ENCODE peak calls at places on chromosomes 3 and 15, in eight cellular contexts. X is CD14-positive monocyte; G is fibroblast of the aortic adventitia; R is AG09309; E is CD8-positive, alpha-beta T cell; B is fibroblast of mammary gland; I is B cell; T is fibroblast of lung. L is an unnamed sample.

GRCh38 chr3:18556001-18556408 is 130.9 kb upstream of the SATB1 start:
- DNase-seq in X (no peak), G (no peak), R (no peak), E (no peak), B (no peak), I (no peak), T (no peak), L (no peak)

GRCh38 chr3:123658118-123658859 is 73.4 kb upstream of the HACD2 start:
- DNase-seq in X (no peak), G (peak), R (peak), E (no peak), B (peak), I (no peak), T (peak), L (no peak)

GRCh38 chr3:96267577-96267976 is 546.8 kb upstream of the EPHA6 start:
- DNase-seq in X (no peak), G (no peak), R (no peak), E (no peak), B (no peak), I (no peak), T (no peak), L (no peak)

GRCh38 chr15:44101286-44101685 is 93.8 kb downstream of the FRMD5 start:
- DNase-seq in X (no peak), G (peak), R (no peak), E (no peak), B (peak), I (no peak), T (peak), L (no peak)

GRCh38 chr3:129505341-129505740 is 23.1 kb upstream of the RHO start:
- DNase-seq in X (no peak), G (no peak), R (no peak), E (no peak), B (no peak), I (no peak), T (no peak), L (no peak)

GRCh38 chr3:122691195-122691594 is 10.6 kb downstream of the PARP14 start:
- DNase-seq in X (no peak), G (peak), R (peak), E (no peak), B (peak), I (no peak), T (peak), L (no peak)

GRCh38 chr3:32249184-32249782 is 10.8 kb downstream of the CMTM8 start:
- DNase-seq in X (no peak), G (peak), R (peak), E (no peak), B (peak), I (no peak), T (peak), L (no peak)

GRCh38 chr15:51076142-51076897 is 18.4 kb downstream of the TNFAIP8L3 start:
- DNase-seq in X (no peak), G (no peak), R (no peak), E (no peak), B (no peak), I (no peak), T (no peak), L (no peak)

GRCh38 chr3:195394700-195395099 is 48.1 kb downstream of the ACAP2 start:
- DNase-seq in X (no peak), G (no peak), R (no peak), E (no peak), B (peak), I (no peak), T (peak), L (no peak)

GRCh38 chr3:69144631-69145244 is 22.3 kb upstream of the LMOD3 start:
- DNase-seq in X (no peak), G (no peak), R (no peak), E (no peak), B (no peak), I (no peak), T (no peak), L (no peak)

GRCh38 chr15:75732809-75733451 is 20.3 kb upstream of the CSPG4 start:
- DNase-seq in X (peak), G (peak), R (no peak), E (peak), B (peak), I (peak), T (peak), L (peak)

GRCh38 chr3:179272385-179272784 is 21.5 kb upstream of the KCNMB3 start:
- DNase-seq in X (no peak), G (peak), R (no peak), E (no peak), B (peak), I (no peak), T (peak), L (no peak)

GRCh38 chr3:14413381-14414071 is 11.1 kb downstream of the SLC6A6 start:
- DNase-seq in X (no peak), G (no peak), R (no peak), E (no peak), B (peak), I (no peak), T (peak), L (no peak)

GRCh38 chr3:125440559-125440955 is 65.4 kb upstream of the ZNF148 start:
- DNase-seq in X (no peak), G (no peak), R (no peak), E (no peak), B (no peak), I (no peak), T (no peak), L (no peak)

GRCh38 chr3:129060276-129061076 is at the start of gene GP9:
- DNase-seq in X (no peak), G (no peak), R (no peak), E (no peak), B (no peak), I (no peak), T (no peak), L (no peak)

GRCh38 chr3:61562042-61562809 is 855 bp downstream of the PTPRG start:
- DNase-seq in X (no peak), G (peak), R (no peak), E (no peak), B (no peak), I (peak), T (no peak), L (no peak)

GRCh38 chr15:85667491-85668424 is 127.0 kb downstream of the KLHL25 start:
- DNase-seq in X (peak), G (peak), R (peak), E (peak), B (peak), I (peak), T (peak), L (no peak)

GRCh38 chr15:80925597-80926059 is 64.0 kb downstream of the MESD start:
- DNase-seq in X (no peak), G (no peak), R (no peak), E (no peak), B (no peak), I (no peak), T (peak), L (no peak)

GRCh38 chr3:194527726-194528125 is 40.9 kb upstream of the ATP13A3 start:
- DNase-seq in X (no peak), G (no peak), R (no peak), E (no peak), B (no peak), I (no peak), T (no peak), L (no peak)

GRCh38 chr3:15405448-15406050 is 21.8 kb downstream of the METTL6 start:
- DNase-seq in X (no peak), G (peak), R (peak), E (no peak), B (peak), I (peak), T (peak), L (no peak)

GRCh38 chr3:50436063-50436674 is 67.3 kb downstream of the CACNA2D2 start:
- DNase-seq in X (peak), G (peak), R (no peak), E (peak), B (peak), I (peak), T (peak), L (no peak)

GRCh38 chr15:43769584-43770228 is 7.1 kb downstream of the ELL3 start:
- DNase-seq in X (no peak), G (peak), R (no peak), E (peak), B (peak), I (peak), T (peak), L (peak)

GRCh38 chr15:44243146-44243545 is 45.4 kb upstream of the GOLM2 start:
- DNase-seq in X (no peak), G (peak), R (no peak), E (no peak), B (no peak), I (no peak), T (no peak), L (no peak)

GRCh38 chr15:95760508-95760907 is 570.0 kb upstream of the NR2F2 start:
- DNase-seq in X (no peak), G (no peak), R (no peak), E (no peak), B (peak), I (no peak), T (peak), L (no peak)

GRCh38 chr3:187403768-187404270 is 35.6 kb downstream of the RTP4 start:
- DNase-seq in X (no peak), G (peak), R (peak), E (no peak), B (peak), I (no peak), T (peak), L (no peak)

GRCh38 chr15:96851613-96852012 is 521.1 kb downstream of the NR2F2 start:
- DNase-seq in X (no peak), G (peak), R (no peak), E (no peak), B (peak), I (no peak), T (peak), L (no peak)

GRCh38 chr15:49421991-49422390 is 1.1 kb upstream of the FGF7 start:
- DNase-seq in X (no peak), G (peak), R (peak), E (peak), B (peak), I (peak), T (peak), L (no peak)

GRCh38 chr3:178479446-178479845 is 56.8 kb upstream of the KCNMB2 start:
- DNase-seq in X (no peak), G (no peak), R (no peak), E (no peak), B (no peak), I (no peak), T (no peak), L (no peak)

GRCh38 chr3:151468284-151468917 is 7.5 kb upstream of the IGSF10 start:
- DNase-seq in X (no peak), G (peak), R (no peak), E (peak), B (peak), I (peak), T (peak), L (no peak)

GRCh38 chr15:78415284-78415683 is 22.7 kb upstream of the IREB2 start:
- DNase-seq in X (no peak), G (peak), R (no peak), E (no peak), B (peak), I (no peak), T (peak), L (no peak)

GRCh38 chr3:77039606-77040553 is at the start of gene ROBO2:
- DNase-seq in X (no peak), G (no peak), R (no peak), E (no peak), B (no peak), I (no peak), T (peak), L (peak)

GRCh38 chr15:22265056-22265945 is 185.0 kb downstream of the OR4M2 start:
- DNase-seq in X (no peak), G (no peak), R (no peak), E (peak), B (no peak), I (no peak), T (no peak), L (no peak)

GRCh38 chr15:86756688-86757087 is 677.0 kb downstream of the AGBL1 start:
- DNase-seq in X (no peak), G (no peak), R (no peak), E (no peak), B (no peak), I (no peak), T (no peak), L (no peak)

GRCh38 chr3:49666592-49666991 is 7.6 kb upstream of the APEH start:
- DNase-seq in X (no peak), G (no peak), R (no peak), E (no peak), B (no peak), I (no peak), T (no peak), L (no peak)

GRCh38 chr3:183272142-183272541 is 19.1 kb downstream of the B3GNT5 start:
- DNase-seq in X (no peak), G (no peak), R (no peak), E (no peak), B (no peak), I (no peak), T (no peak), L (no peak)

GRCh38 chr3:142566096-142566495 is 12.4 kb downstream of the ATR start:
- DNase-seq in X (no peak), G (no peak), R (no peak), E (no peak), B (no peak), I (no peak), T (no peak), L (no peak)

GRCh38 chr3:31197941-31198340 is 303.5 kb upstream of the GADL1 start:
- DNase-seq in X (no peak), G (peak), R (no peak), E (no peak), B (peak), I (no peak), T (no peak), L (no peak)

DNA sequence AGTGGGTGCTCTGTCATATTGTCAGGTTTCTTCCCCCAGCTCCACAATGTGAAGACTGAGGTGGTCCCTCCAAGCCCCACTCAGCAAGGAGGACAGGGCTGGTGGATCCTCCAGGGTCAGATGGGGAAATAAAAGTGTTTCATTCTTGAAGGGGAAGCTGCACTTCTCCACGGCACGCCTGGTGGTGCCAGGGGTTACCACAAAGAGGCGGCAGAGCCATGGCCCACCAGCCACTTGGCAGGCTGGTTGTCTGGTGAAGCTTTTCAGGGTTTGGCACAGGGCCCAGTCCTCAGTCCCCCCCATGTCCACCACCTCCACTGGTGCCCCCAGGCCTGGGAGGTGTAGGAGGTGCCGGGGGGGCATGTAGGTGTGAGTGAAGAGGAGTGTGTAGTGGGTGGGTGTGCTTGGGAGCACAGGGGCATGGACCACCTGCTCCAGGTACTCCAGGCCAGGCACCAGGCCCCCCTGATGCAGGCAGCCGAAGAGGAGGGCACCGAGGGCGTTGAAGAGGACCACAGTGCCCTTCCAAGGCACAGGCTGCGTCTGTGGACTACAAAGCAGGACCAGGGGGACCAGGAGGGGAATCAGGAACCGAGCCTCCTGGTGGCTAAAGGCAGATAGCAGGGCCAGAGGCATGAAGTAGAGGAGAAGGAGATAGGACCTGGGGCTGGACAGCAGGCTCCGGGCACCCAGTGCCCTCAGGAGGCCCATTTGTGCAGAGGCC is 5.0 kb upstream of the NCBP2 start:
- DNase-seq in X (no peak), G (no peak), R (no peak), E (no peak), B (no peak), I (no peak), T (no peak), L (no peak)
- TF ChIP-seq CTCF in X (no peak), G (no peak), R (peak), E (no peak), B (no peak), I (no peak), T (no peak), L (no peak)

DNA sequence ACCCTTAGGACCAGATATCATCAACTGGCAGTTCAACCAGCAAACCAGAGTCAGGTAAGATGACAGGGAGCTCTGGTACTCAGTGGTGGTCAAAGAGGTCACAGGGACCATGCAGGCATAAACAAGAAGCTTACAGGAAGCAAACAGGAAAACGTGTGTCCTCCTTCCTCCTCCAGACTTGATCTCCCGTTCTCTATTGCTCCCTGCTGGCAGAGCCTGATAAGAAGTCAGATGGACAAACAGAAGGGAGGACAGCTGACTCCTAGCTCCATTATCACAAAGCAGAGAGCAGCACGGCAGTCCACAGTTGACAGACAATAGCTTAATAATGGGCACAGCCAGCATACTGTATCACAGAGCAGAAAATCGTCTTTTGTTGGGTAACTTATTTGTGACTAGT is 156.5 kb upstream of the SLC2A2 start:
- DNase-seq in X (no peak), G (no peak), R (no peak), E (no peak), B (peak), I (no peak), T (peak), L (no peak)
- TF ChIP-seq CTCF in X (no peak), G (peak), R (peak), E (no peak), B (peak), I (no peak), T (no peak), L (no peak)

GRCh38 chr3:189275852-189276251 is 104.1 kb downstream of the TPRG1 start:
- DNase-seq in X (no peak), G (no peak), R (no peak), E (no peak), B (no peak), I (no peak), T (no peak), L (no peak)

GRCh38 chr3:189270248-189270832 is 98.6 kb downstream of the TPRG1 start:
- DNase-seq in X (peak), G (peak), R (peak), E (peak), B (peak), I (no peak), T (peak), L (no peak)

GRCh38 chr3:189273736-189274135 is 102.0 kb downstream of the TPRG1 start:
- DNase-seq in X (no peak), G (no peak), R (no peak), E (no peak), B (peak), I (no peak), T (no peak), L (no peak)

GRCh38 chr3:189275182-189275581 is 103.4 kb downstream of the TPRG1 start:
- DNase-seq in X (no peak), G (no peak), R (no peak), E (no peak), B (no peak), I (no peak), T (no peak), L (no peak)

DNA sequence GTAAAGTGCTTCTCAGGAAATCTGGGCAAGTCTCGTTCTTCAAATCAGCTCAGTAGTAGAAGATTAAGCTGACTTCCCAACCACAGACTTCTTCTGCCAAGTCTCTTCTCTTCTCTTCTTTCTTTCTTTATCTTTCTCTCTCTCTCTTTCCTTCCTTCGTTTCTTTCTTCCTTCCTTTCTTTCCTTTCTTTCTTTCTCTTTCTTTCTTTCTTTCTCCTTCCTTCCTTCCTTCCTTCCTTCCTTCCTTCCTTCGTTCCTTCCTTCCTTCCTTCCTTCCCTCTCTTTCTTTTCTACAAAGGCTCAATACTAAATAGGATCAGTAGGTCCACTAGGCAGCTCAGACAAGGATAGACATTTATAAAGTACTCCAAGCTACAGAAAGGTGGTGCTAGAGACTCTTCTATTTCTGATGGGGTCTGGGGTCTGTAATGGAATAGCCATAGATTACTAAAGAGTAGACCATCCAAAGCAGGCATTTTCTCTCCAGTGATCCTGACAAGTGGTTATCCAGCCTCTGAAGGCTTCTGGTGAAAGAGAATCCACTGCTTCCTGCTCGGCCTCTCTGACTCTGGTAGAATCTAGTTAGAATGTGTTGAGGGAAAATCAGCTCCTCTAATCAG is 100.8 kb downstream of the TPRG1 start:
- DNase-seq in X (no peak), G (no peak), R (no peak), E (no peak), B (no peak), I (no peak), T (peak), L (no peak)
- TF ChIP-seq CTCF in X (peak), G (peak), R (peak), E (peak), B (peak), I (no peak), T (peak), L (no peak)

GRCh38 chr3:99498544-99499234 is 139.7 kb upstream of the COL8A1 start:
- DNase-seq in X (no peak), G (peak), R (no peak), E (no peak), B (no peak), I (no peak), T (no peak), L (no peak)
- TF ChIP-seq CTCF in X (no peak), G (no peak), R (peak), E (no peak), B (no peak), I (no peak), T (no peak), L (no peak)

GRCh38 chr15:27486676-27487290 is 515.8 kb downstream of the GABRG3 start:
- DNase-seq in X (no peak), G (no peak), R (no peak), E (no peak), B (no peak), I (no peak), T (no peak), L (no peak)

GRCh38 chr15:27487846-27488245 is 516.9 kb downstream of the GABRG3 start:
- DNase-seq in X (no peak), G (no peak), R (no peak), E (no peak), B (no peak), I (no peak), T (no peak), L (no peak)

GRCh38 chr15:27495963-27496459 is 525.0 kb downstream of the GABRG3 start:
- DNase-seq in X (no peak), G (no peak), R (no peak), E (no peak), B (no peak), I (no peak), T (no peak), L (no peak)

GRCh38 chr15:27492021-27492621 is 521.1 kb downstream of the GABRG3 start:
- DNase-seq in X (no peak), G (peak), R (no peak), E (no peak), B (no peak), I (no peak), T (peak), L (no peak)

DNA sequence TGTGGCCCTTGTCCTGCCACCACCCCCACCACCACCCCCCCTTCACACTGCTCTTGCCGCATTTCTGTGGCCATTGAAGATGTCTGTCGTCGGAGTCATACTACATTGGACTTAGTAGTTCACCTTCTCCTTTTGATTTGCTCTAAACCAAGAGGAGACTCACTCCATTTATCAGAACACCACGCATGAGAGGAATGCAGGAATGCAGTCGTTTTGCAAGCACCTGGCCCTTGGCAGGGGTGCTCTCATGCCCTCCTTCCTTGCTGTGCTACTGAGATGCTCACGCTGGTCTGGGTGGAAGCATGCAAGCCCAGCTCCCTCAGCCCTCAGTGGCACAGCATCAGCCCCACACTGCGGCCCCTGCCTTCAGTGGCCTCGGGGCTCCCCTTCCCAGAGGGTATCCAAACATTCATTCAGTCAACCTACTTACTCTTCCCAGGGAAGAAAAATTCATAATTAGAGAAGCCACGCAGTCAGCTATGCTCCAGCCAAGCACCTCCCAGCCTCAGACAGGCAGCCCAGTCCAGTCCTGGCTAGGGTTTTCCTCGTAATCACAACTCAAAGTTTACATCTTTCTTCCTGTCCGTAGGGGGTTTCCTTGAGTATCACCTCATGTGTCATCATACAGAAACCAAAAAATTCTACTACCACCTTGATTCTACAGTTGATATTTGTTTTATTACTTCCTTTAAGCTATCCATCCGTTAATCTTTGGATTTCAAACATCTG is 520.0 kb downstream of the GABRG3 start:
- DNase-seq in X (no peak), G (no peak), R (no peak), E (no peak), B (no peak), I (no peak), T (no peak), L (no peak)
- TF ChIP-seq CTCF in X (no peak), G (no peak), R (no peak), E (no peak), B (no peak), I (no peak), T (no peak), L (no peak)